ENCODE peak calls at places on chromosomes 16 and 17, in four cellular contexts. C, W, A and P are unnamed samples.

GRCh38 chr16:52603015-52603414 is 56.1 kb upstream of the TOX3 start:
- DNase-seq in C (no peak), W (no peak), A (no peak), P (no peak)

GRCh38 chr16:67959520-67959919 is 8.9 kb downstream of the SLC12A4 start:
- DNase-seq in C (peak), W (peak), A (no peak), P (peak)

GRCh38 chr16:685967-686366 is 1.8 kb upstream of the JMJD8 start:
- DNase-seq in C (peak), W (peak), A (peak), P (no peak)

GRCh38 chr16:67431077-67431804 is at the start of gene HSD11B2:
- DNase-seq in C (peak), W (peak), A (peak), P (peak)

GRCh38 chr16:66903544-66904427 is 14.9 kb downstream of the CDH16 start:
- DNase-seq in C (no peak), W (no peak), A (no peak), P (no peak)

GRCh38 chr16:87061521-87061920 is 255.7 kb downstream of the C16orf95 start:
- DNase-seq in C (no peak), W (no peak), A (no peak), P (no peak)

GRCh38 chr16:47141773-47142468 is 1.8 kb downstream of the NETO2 start:
- DNase-seq in C (peak), W (peak), A (peak), P (peak)

GRCh38 chr17:81814748-81815645 is 11.0 kb downstream of the GCGR start:
- DNase-seq in C (no peak), W (no peak), A (peak), P (no peak)

GRCh38 chr16:1812732-1813163 is 13.9 kb downstream of the HAGH start:
- DNase-seq in C (peak), W (peak), A (no peak), P (peak)

GRCh38 chr16:4679854-4680636 is 13.3 kb upstream of the NUDT16L1 start:
- DNase-seq in C (peak), W (peak), A (peak), P (peak)
- H3K4me3 ChIP-seq in C (no peak), W (peak), A (peak), P (no peak)

GRCh38 chr17:77279448-77280303 is 138.9 kb downstream of the SEC14L1 start:
- DNase-seq in C (no peak), W (peak), A (peak), P (peak)

GRCh38 chr17:77280304-77280910 is 139.6 kb downstream of the SEC14L1 start:
- DNase-seq in C (peak), W (peak), A (peak), P (peak)

GRCh38 chr17:77281904-77282367 is 141.2 kb downstream of the SEC14L1 start:
- DNase-seq in C (no peak), W (no peak), A (peak), P (no peak)

GRCh38 chr17:77282524-77283515 is 142.1 kb downstream of the SEC14L1 start:
- DNase-seq in C (peak), W (peak), A (peak), P (peak)

DNA sequence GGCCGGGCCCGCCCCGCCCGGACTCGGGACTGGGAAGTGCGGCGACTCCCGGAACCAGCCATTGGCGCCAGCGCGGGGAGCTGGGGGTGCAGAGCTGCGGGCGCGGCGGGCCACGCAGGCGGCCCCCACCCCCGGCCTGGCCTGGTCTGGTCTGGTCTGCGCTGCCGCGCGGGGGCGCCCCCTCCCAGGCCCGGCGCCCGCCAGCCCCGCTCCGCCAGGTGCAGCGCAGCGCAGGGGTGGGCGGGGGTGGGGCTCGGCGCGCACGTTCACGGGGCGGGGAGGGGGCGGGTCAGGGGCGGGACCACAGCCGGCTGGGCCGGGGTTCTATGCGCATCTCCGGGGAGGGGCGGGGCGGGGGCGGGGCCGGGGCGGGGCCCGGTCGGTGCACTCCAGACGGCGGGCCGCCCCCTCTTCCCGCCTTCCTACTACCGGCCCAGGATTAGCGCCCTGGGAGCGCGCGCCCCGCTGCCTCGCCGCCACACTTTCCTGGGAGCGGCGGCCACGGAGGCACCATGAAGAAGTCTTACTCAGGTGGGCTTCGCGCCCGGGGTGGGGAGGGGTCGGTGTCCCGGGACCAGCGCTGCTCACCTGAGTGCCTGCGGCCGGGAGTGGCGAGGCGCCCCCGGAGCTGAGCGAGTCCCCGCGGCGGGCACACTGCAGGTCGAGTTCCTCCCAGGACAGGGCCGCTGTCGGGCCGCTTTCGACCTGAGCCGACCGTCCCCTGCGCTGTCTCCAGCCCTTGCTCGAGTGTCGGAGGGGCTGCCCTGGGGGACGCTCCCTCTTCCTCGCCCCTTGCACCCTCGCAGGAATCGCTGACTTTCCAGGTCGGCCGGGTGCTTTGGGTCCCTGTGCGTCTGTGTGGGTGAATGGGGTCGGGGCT is 140.5 kb downstream of the SEC14L1 start:
- DNase-seq in C (peak), W (peak), A (peak), P (no peak)
- TF ChIP-seq EZH2 in C (no peak), W (no peak), A (no peak), P (no peak)

DNA sequence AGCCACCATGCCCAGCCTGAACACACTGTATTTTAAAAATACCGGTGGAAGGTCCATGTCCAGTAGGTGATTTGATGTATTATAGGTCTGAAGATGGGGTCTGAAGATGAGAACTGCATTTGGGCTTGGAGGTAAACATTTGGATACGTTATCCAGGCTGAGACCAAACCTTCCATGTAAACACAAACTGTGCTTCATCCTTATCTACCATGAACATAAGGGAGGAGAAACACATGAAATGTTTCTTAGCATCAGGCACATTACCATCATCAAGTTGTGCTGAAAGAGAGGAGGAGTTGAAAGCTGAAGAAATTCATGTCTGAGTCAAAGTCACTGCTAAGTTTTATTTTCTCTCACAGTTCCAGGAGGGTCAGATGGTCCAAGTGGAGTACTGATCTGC is 11.3 kb downstream of the SF3B3 start:
- DNase-seq in C (no peak), W (no peak), A (no peak), P (no peak)
- H3K4me3 ChIP-seq in C (no peak), W (no peak), A (no peak), P (no peak)

GRCh38 chr17:38606646-38607611 is 1.2 kb upstream of the SRCIN1 start:
- DNase-seq in C (no peak), W (no peak), A (peak), P (no peak)
- TF ChIP-seq EZH2 in C (no peak), W (no peak), A (no peak), P (peak)

GRCh38 chr17:78185981-78186688 is 717 bp downstream of the TK1 start:
- DNase-seq in C (peak), W (no peak), A (peak), P (peak)
- H3K4me3 ChIP-seq in C (peak), W (peak), A (peak), P (peak)

GRCh38 chr16:85463228-85463611 is 149.9 kb upstream of the GSE1 start:
- DNase-seq in C (no peak), W (no peak), A (no peak), P (no peak)
- TF ChIP-seq EZH2 in C (no peak), W (peak), A (no peak), P (peak)

DNA sequence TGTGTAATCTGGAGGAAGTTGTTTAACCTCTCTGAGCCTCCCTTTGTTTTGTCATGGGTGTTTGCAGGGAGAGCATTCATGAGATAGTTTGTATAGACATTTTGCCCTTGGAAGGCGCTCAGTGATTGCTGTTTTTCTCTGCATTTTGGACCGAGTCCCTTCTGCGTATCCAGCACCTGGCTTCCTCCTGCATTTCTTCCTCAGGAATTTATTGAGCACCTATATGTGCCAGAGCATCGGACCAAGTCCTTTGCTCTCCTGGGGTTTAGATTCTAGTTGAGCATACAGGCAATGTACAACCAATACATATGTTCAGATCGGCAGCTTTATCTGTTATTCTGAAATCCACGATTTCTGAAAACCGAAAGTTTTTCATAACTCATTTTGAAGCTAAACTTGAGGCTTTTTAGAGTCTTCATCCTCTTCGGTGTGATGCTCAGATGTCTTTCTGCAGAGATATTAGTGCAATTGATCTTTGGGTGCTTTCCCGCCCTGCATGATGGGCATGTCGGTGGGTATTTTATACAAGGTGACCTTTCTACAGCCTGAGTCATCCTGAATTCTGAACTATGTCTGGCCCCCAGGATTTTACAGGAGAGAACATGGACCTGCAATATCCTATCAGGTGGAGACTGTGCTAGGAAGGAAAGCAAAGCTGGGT is 4.1 kb downstream of the IL4R start:
- DNase-seq in C (no peak), W (no peak), A (no peak), P (no peak)
- H3K4me3 ChIP-seq in C (no peak), W (no peak), A (peak), P (no peak)

DNA sequence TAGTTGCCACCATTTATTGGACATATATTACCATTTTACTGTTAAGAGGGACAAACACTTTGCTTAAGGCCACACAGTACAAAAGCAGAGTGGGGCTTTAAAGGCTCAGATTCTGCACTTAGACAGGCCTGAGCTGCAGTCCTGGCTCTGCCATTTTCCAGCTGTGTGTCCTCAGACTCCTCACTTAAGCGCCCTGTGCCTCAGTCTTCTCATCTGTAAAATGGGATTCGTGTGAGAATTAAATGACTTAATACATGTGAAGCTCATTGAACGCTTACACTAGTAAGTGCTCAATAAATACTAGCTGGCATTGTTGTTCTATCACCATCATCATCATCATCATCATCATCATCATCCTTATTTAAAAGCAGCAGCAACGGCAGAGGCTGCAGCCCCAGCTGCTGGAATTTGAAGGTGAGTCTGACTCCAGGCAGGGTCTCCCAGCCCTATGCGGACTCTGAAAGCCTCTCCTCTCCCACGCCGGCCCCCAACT is 445 bp upstream of the CACNG5 start:
- DNase-seq in C (no peak), W (no peak), A (no peak), P (no peak)
- TF ChIP-seq EZH2 in C (no peak), W (no peak), A (no peak), P (no peak)

GRCh38 chr17:29583324-29584248 is 5.9 kb downstream of the GIT1 start:
- DNase-seq in C (no peak), W (no peak), A (no peak), P (no peak)

GRCh38 chr17:29584452-29585079 is 4.9 kb downstream of the GIT1 start:
- DNase-seq in C (no peak), W (peak), A (no peak), P (no peak)

GRCh38 chr17:29586676-29587469 is 2.6 kb downstream of the GIT1 start:
- DNase-seq in C (no peak), W (no peak), A (no peak), P (no peak)

GRCh38 chr17:29587591-29587990 is 1.9 kb downstream of the GIT1 start:
- DNase-seq in C (no peak), W (no peak), A (no peak), P (no peak)

GRCh38 chr17:29585080-29585751 is 4.2 kb downstream of the GIT1 start:
- DNase-seq in C (no peak), W (peak), A (no peak), P (peak)
- H3K4me3 ChIP-seq in C (no peak), W (no peak), A (no peak), P (no peak)